ENCODE peak calls at places on chromosome 3, in ten cellular contexts. D is A549, B is lower lobe of right lung, V is tibial nerve, I is H9, Q is upper lobe of right lung, N is substantia nigra, O is heart right ventricle, A is right lobe of liver, X is HCT116. S is an unnamed sample.

GRCh38 chr3:133487920-133488540 is 85.5 kb upstream of the CDV3 start:
- DNase-seq in X (no peak), O (no peak), V (no peak), D (peak), Q (no peak), B (no peak), A (no peak), I (no peak), N (no peak), S (peak)

GRCh38 chr3:122784436-122784835 is 9.2 kb downstream of the HSPBAP1 start:
- DNase-seq in A (no peak), X (no peak), N (no peak), I (no peak), D (no peak), B (no peak), O (no peak), V (no peak), Q (no peak), S (peak)

GRCh38 chr3:157531771-157532170 is 28.6 kb upstream of the VEPH1 start:
- DNase-seq in I (no peak), D (no peak), V (no peak), B (no peak), O (no peak), Q (no peak), X (no peak), N (no peak), A (no peak), S (no peak)

GRCh38 chr3:33363113-33363800 is 76.9 kb downstream of the UBP1 start:
- DNase-seq in A (no peak), B (no peak), I (no peak), N (no peak), O (no peak), V (no peak), X (no peak), Q (no peak), D (no peak), S (peak)

GRCh38 chr3:31041161-31041978 is 146.9 kb upstream of the GADL1 start:
- DNase-seq in N (no peak), V (no peak), B (no peak), Q (no peak), A (no peak), X (peak), D (peak), O (no peak), I (peak), S (peak)

GRCh38 chr3:28234454-28234853 is 7.0 kb upstream of the CMC1 start:
- DNase-seq in N (no peak), I (no peak), B (no peak), X (no peak), A (no peak), O (no peak), Q (no peak), V (no peak), D (no peak), S (no peak)

GRCh38 chr3:105933871-105934270 is 65.1 kb upstream of the CBLB start:
- DNase-seq in B (no peak), I (no peak), O (no peak), D (no peak), N (no peak), X (no peak), Q (no peak), V (no peak), A (no peak), S (no peak)

GRCh38 chr3:37271636-37272035 is 97.3 kb upstream of the LRRFIP2 start:
- DNase-seq in D (no peak), Q (no peak), I (peak), A (no peak), V (no peak), N (no peak), X (no peak), B (no peak), O (no peak), S (no peak)

GRCh38 chr3:132513057-132513456 is 84.0 kb upstream of the ACKR4 start:
- DNase-seq in D (no peak), Q (no peak), A (no peak), V (no peak), X (no peak), O (no peak), B (no peak), I (no peak), N (no peak), S (no peak)

GRCh38 chr3:63192248-63192647 is 85.9 kb upstream of the SYNPR start:
- DNase-seq in V (no peak), Q (no peak), B (no peak), I (no peak), A (no peak), X (no peak), O (no peak), N (no peak), D (no peak), S (no peak)

GRCh38 chr3:33971055-33971454 is 172.6 kb downstream of the PDCD6IP start:
- DNase-seq in X (no peak), A (no peak), V (no peak), I (no peak), O (no peak), N (no peak), B (no peak), D (no peak), Q (no peak), S (no peak)

GRCh38 chr3:171774516-171774915 is 35.8 kb downstream of the PLD1 start:
- DNase-seq in A (no peak), B (no peak), D (no peak), V (no peak), I (no peak), Q (no peak), N (peak), O (no peak), X (no peak), S (no peak)

GRCh38 chr3:171777608-171777995 is 32.7 kb downstream of the PLD1 start:
- DNase-seq in O (no peak), V (no peak), A (no peak), D (no peak), N (no peak), I (no peak), Q (no peak), B (no peak), X (no peak), S (no peak)

GRCh38 chr3:171776411-171776810 is 33.9 kb downstream of the PLD1 start:
- DNase-seq in V (no peak), A (no peak), Q (no peak), N (no peak), B (no peak), I (no peak), D (no peak), X (no peak), O (no peak), S (no peak)

GRCh38 chr3:171776839-171777607 is 33.3 kb downstream of the PLD1 start:
- DNase-seq in Q (no peak), O (no peak), I (no peak), A (no peak), X (no peak), B (no peak), D (no peak), N (no peak), V (no peak), S (no peak)

GRCh38 chr3:171775943-171776342 is 34.3 kb downstream of the PLD1 start:
- DNase-seq in A (no peak), O (no peak), Q (no peak), V (no peak), I (no peak), B (no peak), D (no peak), X (no peak), N (no peak), S (no peak)
- H3K27ac ChIP-seq in A (no peak), O (no peak), Q (no peak), V (no peak), I (no peak), B (no peak), D (no peak), X (no peak), N (peak), S (no peak)

GRCh38 chr3:141385386-141386079 is 17.2 kb downstream of the ZBTB38 start:
- DNase-seq in O (no peak), Q (no peak), X (no peak), D (no peak), B (no peak), V (no peak), A (no peak), I (no peak), N (no peak), S (no peak)

GRCh38 chr3:141387446-141388030 is 19.2 kb downstream of the ZBTB38 start:
- DNase-seq in I (no peak), Q (no peak), N (no peak), O (no peak), A (no peak), V (no peak), D (no peak), B (no peak), X (no peak), S (no peak)

GRCh38 chr3:141386080-141386594 is 17.8 kb downstream of the ZBTB38 start:
- DNase-seq in X (no peak), V (no peak), D (no peak), O (no peak), I (no peak), A (no peak), B (no peak), N (no peak), Q (no peak), S (no peak)

GRCh38 chr3:141384575-141384974 is 16.3 kb downstream of the ZBTB38 start:
- DNase-seq in X (no peak), D (no peak), Q (no peak), V (no peak), I (no peak), B (no peak), N (no peak), O (no peak), A (no peak), S (no peak)

DNA sequence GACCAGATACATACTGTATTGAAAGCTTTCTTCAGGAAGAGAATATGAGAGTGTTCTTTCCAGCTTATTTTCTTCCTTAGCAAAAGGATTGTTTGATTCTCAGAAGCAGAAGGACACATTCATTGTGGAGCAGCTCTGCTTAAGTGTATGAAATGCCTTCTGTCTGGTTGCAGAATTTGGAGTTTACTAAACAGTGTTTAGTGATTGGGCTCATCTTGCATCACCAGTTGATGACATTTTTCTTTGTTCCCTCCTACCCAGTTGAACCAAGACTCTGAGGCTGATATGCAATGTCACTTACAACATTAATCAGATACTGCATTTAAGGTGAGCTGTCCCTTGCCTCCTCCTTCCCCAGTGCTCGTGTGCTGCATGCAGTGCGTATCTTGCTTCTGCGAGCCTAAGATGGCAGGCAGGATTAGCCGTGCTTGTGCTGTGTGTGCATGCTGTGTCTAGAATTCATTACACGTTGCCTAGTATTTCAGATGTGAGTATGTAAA is 18.4 kb downstream of the ZBTB38 start:
- DNase-seq in B (no peak), D (no peak), O (no peak), I (no peak), V (no peak), A (no peak), Q (no peak), X (no peak), N (no peak), S (no peak)
- H3K27ac ChIP-seq in B (peak), D (peak), O (no peak), I (no peak), V (peak), A (no peak), Q (peak), X (no peak), N (peak), S (no peak)

GRCh38 chr3:119628816-119629445 is 31.2 kb downstream of the PLA1A start:
- DNase-seq in X (no peak), V (no peak), B (no peak), A (no peak), O (no peak), I (no peak), N (no peak), Q (no peak), D (no peak), S (no peak)
- H3K27ac ChIP-seq in X (no peak), V (peak), B (peak), A (no peak), O (no peak), I (no peak), N (no peak), Q (peak), D (no peak), S (no peak)

DNA sequence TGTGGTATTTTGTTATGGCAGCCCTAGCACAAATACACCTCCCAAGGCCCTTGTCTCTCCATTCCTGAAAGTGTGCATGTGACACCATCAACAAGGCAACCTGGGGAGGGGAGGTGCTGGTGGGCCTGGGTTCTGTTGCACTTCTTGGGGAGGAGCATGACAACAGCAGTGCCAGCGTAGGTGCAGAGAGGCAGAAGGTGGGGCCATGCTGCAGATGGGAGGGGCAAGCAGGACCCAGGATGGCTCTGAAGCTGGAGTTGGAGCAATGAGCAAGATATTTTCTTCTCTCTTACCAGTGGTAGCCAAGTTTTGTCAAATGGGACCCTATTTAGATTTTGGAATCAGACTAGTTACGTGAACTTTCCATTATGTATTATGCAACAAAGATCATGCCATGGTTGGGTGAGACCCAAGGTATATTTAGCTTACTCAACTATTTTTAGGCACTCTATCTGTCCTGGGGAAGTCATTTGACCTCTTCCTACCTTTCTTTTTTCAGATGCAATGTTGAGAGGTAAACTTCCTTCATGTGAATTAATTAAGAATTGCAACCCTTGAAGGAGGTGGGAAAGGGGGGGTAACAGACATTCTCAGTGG is 3.4 kb downstream of the FYCO1 start:
- DNase-seq in V (no peak), A (no peak), O (peak), D (no peak), X (no peak), I (peak), Q (no peak), B (no peak), N (no peak), S (no peak)
- H3K27ac ChIP-seq in V (no peak), A (peak), O (peak), D (no peak), X (no peak), I (no peak), Q (no peak), B (peak), N (no peak), S (no peak)

GRCh38 chr3:177468816-177469590 is 271.7 kb upstream of the TBL1XR1 start:
- DNase-seq in I (no peak), D (no peak), O (no peak), X (no peak), B (no peak), Q (no peak), V (no peak), A (no peak), N (no peak), S (no peak)

GRCh38 chr3:177470200-177470941 is 273.1 kb upstream of the TBL1XR1 start:
- DNase-seq in A (no peak), X (no peak), N (no peak), B (no peak), I (no peak), Q (no peak), O (no peak), D (no peak), V (no peak), S (no peak)

GRCh38 chr3:177466076-177466475 is 268.8 kb upstream of the TBL1XR1 start:
- DNase-seq in V (no peak), B (no peak), Q (no peak), X (no peak), I (no peak), D (no peak), N (no peak), O (no peak), A (no peak), S (no peak)

GRCh38 chr3:177467268-177467985 is 270.1 kb upstream of the TBL1XR1 start:
- DNase-seq in V (no peak), I (no peak), N (no peak), X (no peak), A (no peak), D (no peak), O (no peak), B (no peak), Q (no peak), S (no peak)

GRCh38 chr3:177468331-177468730 is 271.0 kb upstream of the TBL1XR1 start:
- DNase-seq in N (no peak), I (no peak), Q (no peak), V (no peak), D (no peak), X (no peak), O (peak), B (no peak), A (no peak), S (no peak)
- H3K27ac ChIP-seq in N (no peak), I (no peak), Q (no peak), V (no peak), D (no peak), X (no peak), O (no peak), B (no peak), A (no peak), S (peak)

GRCh38 chr3:2543247-2543646 is 444.6 kb downstream of the CNTN4 start:
- DNase-seq in V (no peak), O (no peak), A (no peak), B (no peak), X (no peak), N (no peak), I (no peak), Q (no peak), D (no peak), S (no peak)
- H3K27ac ChIP-seq in V (no peak), O (no peak), A (no peak), B (no peak), X (no peak), N (no peak), I (no peak), Q (no peak), D (no peak), S (no peak)

GRCh38 chr3:127712461-127712860 is 39.7 kb downstream of the ABTB1 start:
- DNase-seq in X (no peak), O (no peak), A (no peak), B (no peak), D (no peak), N (no peak), I (no peak), Q (peak), V (no peak), S (no peak)

GRCh38 chr3:127714866-127715265 is 42.1 kb downstream of the ABTB1 start:
- DNase-seq in I (no peak), D (no peak), V (no peak), A (no peak), X (no peak), B (no peak), N (no peak), O (no peak), Q (peak), S (no peak)

GRCh38 chr3:127715541-127715940 is 42.8 kb downstream of the ABTB1 start:
- DNase-seq in B (no peak), I (no peak), X (no peak), N (no peak), O (no peak), V (no peak), D (no peak), A (no peak), Q (peak), S (no peak)

GRCh38 chr3:127712881-127713771 is 40.4 kb downstream of the ABTB1 start:
- DNase-seq in O (no peak), V (no peak), I (no peak), N (no peak), Q (peak), X (no peak), B (no peak), D (no peak), A (no peak), S (no peak)

DNA sequence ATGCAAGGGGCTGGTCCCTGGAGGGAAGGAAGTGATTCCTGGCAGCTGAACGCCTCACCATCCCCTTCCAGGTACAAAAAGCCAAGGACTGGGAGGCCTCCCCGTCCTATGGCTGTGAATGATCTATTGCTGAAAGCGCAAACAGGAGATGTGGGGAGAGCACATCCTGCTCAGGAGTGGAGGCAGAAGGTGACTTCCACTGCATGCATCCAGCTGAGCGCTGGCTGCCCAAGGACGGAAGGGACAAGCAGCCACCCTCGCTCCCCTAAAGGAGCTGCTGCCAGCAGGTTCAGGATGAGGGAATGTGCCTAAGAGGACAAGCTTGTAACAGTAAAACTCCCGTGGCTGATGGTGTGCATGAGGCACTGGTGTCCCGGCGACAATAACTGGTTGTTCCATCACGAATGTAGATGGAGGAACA is 41.4 kb downstream of the ABTB1 start:
- DNase-seq in B (no peak), D (no peak), A (no peak), X (no peak), Q (peak), O (no peak), V (no peak), I (no peak), N (no peak), S (no peak)
- H3K27ac ChIP-seq in B (peak), D (no peak), A (no peak), X (no peak), Q (peak), O (peak), V (no peak), I (no peak), N (no peak), S (no peak)

GRCh38 chr3:12952322-12953200 is 111.2 kb upstream of the RPL32 start:
- DNase-seq in A (no peak), V (no peak), X (no peak), D (no peak), O (no peak), N (no peak), I (no peak), B (no peak), Q (no peak), S (no peak)

GRCh38 chr3:12955651-12956315 is 114.4 kb upstream of the RPL32 start:
- DNase-seq in D (no peak), I (no peak), N (no peak), A (no peak), O (no peak), X (no peak), V (no peak), B (no peak), Q (no peak), S (no peak)

GRCh38 chr3:12953201-12953712 is 111.9 kb upstream of the RPL32 start:
- DNase-seq in Q (no peak), D (no peak), B (no peak), O (no peak), N (no peak), I (no peak), X (no peak), V (no peak), A (no peak), S (no peak)

GRCh38 chr3:12954891-12955650 is 113.7 kb upstream of the RPL32 start:
- DNase-seq in N (peak), B (peak), X (no peak), O (peak), V (peak), D (no peak), I (no peak), Q (peak), A (peak), S (peak)

GRCh38 chr3:12954180-12954579 is 112.8 kb upstream of the RPL32 start:
- DNase-seq in I (no peak), O (no peak), N (no peak), A (no peak), V (no peak), B (no peak), D (no peak), X (no peak), Q (no peak), S (no peak)
- H3K27ac ChIP-seq in I (no peak), O (peak), N (peak), A (no peak), V (peak), B (peak), D (no peak), X (no peak), Q (no peak), S (peak)